ENCODE peak calls at places on chromosomes 2 and 18, in seven cellular contexts. R is A549, D is right cardiac atrium, U is GM23338, O is cardiac muscle cell, F is lower lobe of right lung, M is heart right ventricle. K is an unnamed sample.
A peak's percentile ranks its signal among the peaks of the same experiment; 100 is the strongest.

GRCh38 chr2:98601532-98602132 is 6.7 kb downstream of the COA5 start:
- DNase-seq in F (no peak), R (peak; percentile 52), U (peak; percentile 72), D (no peak), O (peak; percentile 59), M (no peak), K (peak; percentile 35)

GRCh38 chr2:169977510-169977909 is 150.3 kb downstream of the UBR3 start:
- DNase-seq in O (no peak), D (no peak), R (no peak), M (no peak), U (no peak), F (no peak), K (no peak)

GRCh38 chr2:161075701-161076100 is 84.5 kb upstream of the TANK start:
- DNase-seq in U (no peak), M (no peak), D (no peak), O (no peak), F (no peak), R (no peak), K (no peak)

GRCh38 chr2:235059161-235059560 is 107.3 kb downstream of the SH3BP4 start:
- DNase-seq in U (no peak), D (no peak), O (no peak), R (no peak), F (no peak), M (no peak), K (no peak)

GRCh38 chr2:86300496-86300895 is 36.9 kb downstream of the REEP1 start:
- DNase-seq in U (no peak), F (no peak), R (no peak), M (no peak), D (no peak), O (no peak), K (no peak)

GRCh38 chr18:48919547-48919946 is 31.2 kb downstream of the SMAD7 start:
- DNase-seq in O (no peak), U (no peak), M (no peak), F (no peak), D (no peak), R (no peak), K (no peak)

GRCh38 chr2:42810971-42811865 is 18.8 kb upstream of the HAAO start:
- DNase-seq in F (peak; percentile 61), M (peak; percentile 59), U (peak; percentile 86), O (peak; percentile 44), R (peak; percentile 32), D (peak; percentile 72), K (peak; percentile 94)

GRCh38 chr2:185404578-185404977 is 334.0 kb upstream of the FSIP2 start:
- DNase-seq in M (no peak), D (no peak), F (no peak), R (no peak), U (no peak), O (no peak), K (no peak)

GRCh38 chr2:112273349-112273748 is 2.0 kb upstream of the ZC3H6 start:
- DNase-seq in M (no peak), O (no peak), U (no peak), D (no peak), R (no peak), F (no peak), K (no peak)

GRCh38 chr18:74498712-74499629 is 2.8 kb downstream of the CNDP2 start:
- DNase-seq in O (no peak), F (peak; percentile 88), M (peak; percentile 46), U (no peak), R (no peak), D (no peak), K (no peak)

GRCh38 chr2:24910245-24910644 is 9.8 kb downstream of the ADCY3 start:
- DNase-seq in O (no peak), F (no peak), R (no peak), M (no peak), D (no peak), U (no peak), K (no peak)

GRCh38 chr2:23584054-23584745 is 199.2 kb downstream of the KLHL29 start:
- DNase-seq in R (no peak), M (no peak), U (no peak), F (peak; percentile 35), O (no peak), D (no peak), K (peak; percentile 94)

GRCh38 chr18:58604301-58604700 is 24.6 kb downstream of the ALPK2 start:
- DNase-seq in M (no peak), F (no peak), D (no peak), U (no peak), R (no peak), O (no peak), K (no peak)

GRCh38 chr18:57542801-57543427 is 43.6 kb downstream of the FECH start:
- DNase-seq in U (no peak), D (no peak), O (no peak), F (no peak), R (no peak), M (no peak), K (peak; percentile 31)

GRCh38 chr18:57539702-57540101 is 46.8 kb downstream of the FECH start:
- DNase-seq in D (no peak), U (no peak), F (no peak), O (no peak), R (no peak), M (no peak), K (no peak)

GRCh38 chr18:57544958-57545661 is 41.4 kb downstream of the FECH start:
- DNase-seq in F (no peak), D (no peak), U (no peak), O (no peak), R (no peak), M (no peak), K (no peak)

GRCh38 chr18:57543560-57543959 is 42.9 kb downstream of the FECH start:
- DNase-seq in U (no peak), D (no peak), M (no peak), R (no peak), F (no peak), O (no peak), K (no peak)

DNA sequence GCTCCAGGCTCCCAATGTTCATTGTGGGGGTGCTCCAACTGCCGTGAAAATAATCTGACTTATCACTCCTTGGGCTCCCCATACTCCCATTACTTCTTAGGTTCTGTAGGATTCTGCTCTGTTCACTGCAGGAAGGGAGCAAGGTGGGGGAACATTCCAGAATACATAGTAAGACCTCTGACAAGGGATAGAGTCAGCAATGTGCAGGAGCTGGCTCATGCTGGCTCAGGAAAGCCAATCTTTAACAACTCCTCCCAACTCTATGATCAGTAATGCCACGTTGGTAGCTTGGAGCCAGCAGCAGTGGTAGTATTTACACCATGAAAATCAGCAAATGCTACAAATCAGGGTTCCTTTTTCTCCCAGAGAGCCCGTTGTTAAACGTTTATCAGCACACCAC is 44.4 kb downstream of the FECH start:
- DNase-seq in R (no peak), U (no peak), M (no peak), F (no peak), O (no peak), D (no peak), K (no peak)
- H3K27ac ChIP-seq in R (no peak overlapping the region), U (no peak overlapping the region), M (no peak overlapping the region), F (no peak overlapping the region), O (no peak overlapping the region), D (no peak overlapping the region), K (no peak overlapping the region)

GRCh38 chr18:23868341-23868740 is 146.2 kb upstream of the TTC39C start:
- DNase-seq in U (no peak), F (no peak), O (no peak), M (no peak), R (no peak), D (no peak), K (no peak)

GRCh38 chr18:23870963-23871362 is 143.6 kb upstream of the TTC39C start:
- DNase-seq in D (no peak), U (no peak), O (no peak), F (no peak), M (no peak), R (no peak), K (no peak)

GRCh38 chr18:23871410-23871809 is 143.1 kb upstream of the TTC39C start:
- DNase-seq in O (peak; percentile 54), R (no peak), M (peak; percentile 43), U (peak; percentile 13), D (no peak), F (no peak), K (peak; percentile 81)

GRCh38 chr18:23864620-23865019 is 149.9 kb upstream of the TTC39C start:
- DNase-seq in F (no peak), D (no peak), U (no peak), O (no peak), M (no peak), R (no peak), K (no peak)

DNA sequence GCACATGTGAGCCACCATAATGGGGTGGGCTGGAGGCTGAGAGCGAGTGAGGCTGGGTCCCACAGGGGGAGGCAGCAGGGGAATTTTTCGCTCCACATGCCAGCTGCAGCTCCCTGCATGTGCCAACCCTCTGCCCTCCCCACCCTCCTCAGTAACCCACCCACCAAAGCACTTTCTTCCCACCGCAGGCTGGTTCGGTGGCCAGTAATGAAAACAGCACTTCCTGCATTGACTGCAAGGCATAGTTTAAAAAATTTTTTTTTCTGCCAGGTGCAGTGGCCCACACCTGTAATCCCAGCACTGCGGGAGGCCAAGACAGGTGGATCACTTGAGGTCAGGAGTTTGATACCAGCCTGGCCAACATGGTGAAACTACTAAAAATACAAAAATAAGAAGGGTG is 147.5 kb upstream of the TTC39C start:
- DNase-seq in M (no peak), F (no peak), D (no peak), U (no peak), O (no peak), R (no peak), K (no peak)
- H3K4me1 ChIP-seq in M (peaks cover 5% of the 10 kb centered on the region), F (no peaks in the 10 kb centered on the region), D (peaks cover 8% of the 10 kb centered on the region), U (peaks cover 20% of the 10 kb centered on the region), O (no peaks in the 10 kb centered on the region), R (peaks cover 21% of the 10 kb centered on the region), K (peaks cover 27% of the 10 kb centered on the region)

DNA sequence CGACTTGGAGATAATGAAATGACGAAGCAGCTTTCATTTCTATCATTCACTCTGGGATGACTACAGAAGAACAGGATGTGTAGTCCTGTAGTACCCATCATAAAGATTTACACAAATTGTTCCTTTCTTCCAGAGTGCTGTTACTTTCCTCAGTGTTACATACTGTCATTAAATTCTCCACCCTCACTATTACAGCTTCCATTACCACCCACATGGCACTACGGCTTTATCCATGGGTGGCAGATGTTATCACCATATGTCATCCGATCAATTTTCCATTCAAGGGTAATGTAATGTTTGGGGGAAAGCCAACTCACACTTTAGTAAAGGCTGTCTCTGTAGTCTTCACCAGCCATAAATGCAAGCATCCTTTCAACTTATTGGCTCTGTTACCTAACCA is 7.1 kb upstream of the CSRNP3 start:
- DNase-seq in R (no peak), M (no peak), F (no peak), D (no peak), U (no peak), O (no peak), K (no peak)
- H3K27ac ChIP-seq in R (no peak overlapping the region), M (no peak overlapping the region), F (no peak overlapping the region), D (no peak overlapping the region), U (no peak overlapping the region), O (no peak overlapping the region), K (no peak overlapping the region)

DNA sequence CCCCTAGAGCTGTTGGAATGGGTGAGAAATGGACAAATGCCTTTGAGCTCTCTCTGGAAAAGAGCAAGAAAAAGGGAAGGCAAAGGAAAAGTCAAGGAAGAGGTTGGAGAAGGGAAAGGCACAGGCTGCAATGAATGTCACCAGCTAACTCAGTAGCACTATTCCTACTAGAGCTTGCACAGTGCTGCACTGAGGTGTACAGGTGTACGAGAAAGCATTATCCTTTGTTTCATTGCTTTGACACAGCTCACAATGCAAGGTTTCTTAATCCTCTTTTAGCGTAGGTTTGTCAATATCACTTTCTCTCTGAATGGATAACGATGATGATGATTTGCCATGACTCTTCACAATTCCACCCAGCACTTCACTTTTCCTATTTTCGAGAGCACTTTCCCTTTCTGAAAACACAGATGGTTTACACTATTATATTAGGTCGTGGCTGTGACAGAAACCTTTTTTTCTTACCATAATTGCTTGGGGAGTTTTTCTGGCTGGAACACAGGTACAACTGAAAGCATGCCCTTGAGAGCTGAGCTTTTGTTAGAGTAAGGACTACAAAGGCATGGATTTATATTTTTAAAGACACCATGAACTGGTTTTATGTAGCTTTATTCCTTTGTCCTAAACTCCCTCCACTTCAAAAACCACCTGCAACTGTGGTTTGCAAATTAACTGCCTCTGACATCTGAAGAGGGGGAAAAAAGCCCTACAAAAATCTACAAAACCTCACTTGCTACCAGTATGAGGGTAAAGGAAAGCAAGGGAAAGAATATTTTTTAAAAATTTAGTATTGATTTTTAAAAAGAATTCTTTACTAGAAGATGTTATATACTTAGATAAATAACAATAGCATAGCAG is 265.5 kb downstream of the TGIF1 start:
- DNase-seq in U (no peak), D (no peak), M (no peak), O (no peak), R (no peak), F (no peak), K (no peak)
- H3K4me1 ChIP-seq in U (no peaks in the 10 kb centered on the region), D (no peaks in the 10 kb centered on the region), M (no peaks in the 10 kb centered on the region), O (no peaks in the 10 kb centered on the region), R (peaks cover 21% of the 10 kb centered on the region), F (peaks cover 16% of the 10 kb centered on the region), K (no peaks in the 10 kb centered on the region)